ENCODE peak calls at places on chromosomes 3 and 15, in five cellular contexts. Z is RWPE1, J is HL-60, K is DMS53, V is NCI-H460. A is an unnamed sample.

GRCh38 chr3:53255360-53255774 is 455 bp downstream of the TKT start:
- DNase-seq in Z (no peak), J (peak), K (peak), V (no peak), A (no peak)

GRCh38 chr3:182478369-182478768 is 314.9 kb upstream of the ATP11B start:
- DNase-seq in Z (no peak), J (no peak), K (no peak), V (no peak), A (no peak)

GRCh38 chr3:113546414-113546893 is 14.1 kb downstream of the SIDT1 start:
- DNase-seq in Z (no peak), J (no peak), K (no peak), V (no peak), A (no peak)

GRCh38 chr15:78739996-78740903 is 71.0 kb downstream of the ADAMTS7 start:
- DNase-seq in Z (no peak), J (peak), K (peak), V (peak), A (peak)

GRCh38 chr15:70023769-70024491 is 73.8 kb downstream of the TLE3 start:
- DNase-seq in Z (peak), J (no peak), K (no peak), V (no peak), A (peak)

GRCh38 chr3:73868688-73869315 is 244.1 kb upstream of the PDZRN3 start:
- DNase-seq in Z (peak), J (no peak), K (peak), V (peak), A (peak)

GRCh38 chr3:43319364-43319763 is 33.0 kb downstream of the SNRK start:
- DNase-seq in Z (no peak), J (no peak), K (no peak), V (no peak), A (no peak)

GRCh38 chr15:40731034-40731433 is 24.0 kb downstream of the RMDN3 start:
- DNase-seq in Z (no peak), J (no peak), K (no peak), V (no peak), A (peak)

GRCh38 chr15:68224546-68225250 is 4.8 kb downstream of the CLN6 start:
- DNase-seq in Z (no peak), J (peak), K (no peak), V (no peak), A (no peak)